ENCODE peak calls at places on chromosomes 6 and 20, in seven cellular contexts. One of them, this sample, is unnamed.
A peak's percentile ranks its signal among the peaks of the same experiment; 100 is the strongest.

GRCh38 chr6:21756487-21756886 is 162.9 kb downstream of the SOX4 start:
- DNase-seq in stimulated activated CD8-positive, alpha-beta memory T cell treated with anti-CD3 and anti-CD28 coated beads, Interleukin-7, amount 100 ng/mL, for 1 hour: no peak
- DNase-seq in right lobe of liver: no peak
- DNase-seq in psoas muscle: no peak
- DNase-seq in mesendoderm: no peak
- DNase-seq in NCI-H1694: no peak
- DNase-seq in stimulated activated CD4-positive, alpha-beta T cell treated with anti-CD3 and anti-CD28 coated beads, Interleukin-1b, Interleukin-23, amount 100 ng/mL, for 4 hours: no peak
- DNase-seq in this sample: no peak

GRCh38 chr20:26209171-26209941 is 512.7 kb upstream of the ZNF337 start:
- DNase-seq in stimulated activated CD8-positive, alpha-beta memory T cell treated with anti-CD3 and anti-CD28 coated beads, Interleukin-7, amount 100 ng/mL, for 1 hour: no peak
- DNase-seq in right lobe of liver: peak; percentile 44
- DNase-seq in psoas muscle: peak; percentile 7
- DNase-seq in mesendoderm: peak; percentile 22
- DNase-seq in NCI-H1694: no peak
- DNase-seq in stimulated activated CD4-positive, alpha-beta T cell treated with anti-CD3 and anti-CD28 coated beads, Interleukin-1b, Interleukin-23, amount 100 ng/mL, for 4 hours: peak; percentile 6
- DNase-seq in this sample: peak; percentile 4

GRCh38 chr6:33949877-33950831 is 146.4 kb upstream of the MLN start:
- DNase-seq in stimulated activated CD8-positive, alpha-beta memory T cell treated with anti-CD3 and anti-CD28 coated beads, Interleukin-7, amount 100 ng/mL, for 1 hour: no peak
- DNase-seq in right lobe of liver: no peak
- DNase-seq in psoas muscle: no peak
- DNase-seq in mesendoderm: peak; percentile 79
- DNase-seq in NCI-H1694: no peak
- DNase-seq in stimulated activated CD4-positive, alpha-beta T cell treated with anti-CD3 and anti-CD28 coated beads, Interleukin-1b, Interleukin-23, amount 100 ng/mL, for 4 hours: no peak
- DNase-seq in this sample: no peak

GRCh38 chr6:82183642-82184282 is 63.8 kb downstream of the IBTK start:
- DNase-seq in stimulated activated CD8-positive, alpha-beta memory T cell treated with anti-CD3 and anti-CD28 coated beads, Interleukin-7, amount 100 ng/mL, for 1 hour: no peak
- DNase-seq in right lobe of liver: no peak
- DNase-seq in psoas muscle: no peak
- DNase-seq in mesendoderm: no peak
- DNase-seq in NCI-H1694: no peak
- DNase-seq in stimulated activated CD4-positive, alpha-beta T cell treated with anti-CD3 and anti-CD28 coated beads, Interleukin-1b, Interleukin-23, amount 100 ng/mL, for 4 hours: no peak
- DNase-seq in this sample: no peak

GRCh38 chr6:44512868-44513641 is 125.5 kb downstream of the CDC5L start:
- DNase-seq in stimulated activated CD8-positive, alpha-beta memory T cell treated with anti-CD3 and anti-CD28 coated beads, Interleukin-7, amount 100 ng/mL, for 1 hour: no peak
- DNase-seq in right lobe of liver: no peak
- DNase-seq in psoas muscle: no peak
- DNase-seq in mesendoderm: no peak
- DNase-seq in NCI-H1694: no peak
- DNase-seq in stimulated activated CD4-positive, alpha-beta T cell treated with anti-CD3 and anti-CD28 coated beads, Interleukin-1b, Interleukin-23, amount 100 ng/mL, for 4 hours: no peak
- DNase-seq in this sample: no peak

GRCh38 chr6:150079604-150080003 is 10.7 kb upstream of the ULBP3 start:
- DNase-seq in stimulated activated CD8-positive, alpha-beta memory T cell treated with anti-CD3 and anti-CD28 coated beads, Interleukin-7, amount 100 ng/mL, for 1 hour: no peak
- DNase-seq in right lobe of liver: no peak
- DNase-seq in psoas muscle: no peak
- DNase-seq in mesendoderm: peak; percentile 82
- DNase-seq in NCI-H1694: no peak
- DNase-seq in stimulated activated CD4-positive, alpha-beta T cell treated with anti-CD3 and anti-CD28 coated beads, Interleukin-1b, Interleukin-23, amount 100 ng/mL, for 4 hours: no peak
- DNase-seq in this sample: no peak

GRCh38 chr6:81933648-81934047 is 181.2 kb upstream of the TENT5A start:
- DNase-seq in stimulated activated CD8-positive, alpha-beta memory T cell treated with anti-CD3 and anti-CD28 coated beads, Interleukin-7, amount 100 ng/mL, for 1 hour: no peak
- DNase-seq in right lobe of liver: no peak
- DNase-seq in psoas muscle: no peak
- DNase-seq in mesendoderm: no peak
- DNase-seq in NCI-H1694: no peak
- DNase-seq in stimulated activated CD4-positive, alpha-beta T cell treated with anti-CD3 and anti-CD28 coated beads, Interleukin-1b, Interleukin-23, amount 100 ng/mL, for 4 hours: no peak
- DNase-seq in this sample: no peak

GRCh38 chr6:29813809-29814208 is 13.8 kb upstream of the HLA-G start:
- DNase-seq in stimulated activated CD8-positive, alpha-beta memory T cell treated with anti-CD3 and anti-CD28 coated beads, Interleukin-7, amount 100 ng/mL, for 1 hour: no peak
- DNase-seq in right lobe of liver: no peak
- DNase-seq in psoas muscle: no peak
- DNase-seq in mesendoderm: no peak
- DNase-seq in NCI-H1694: no peak
- DNase-seq in stimulated activated CD4-positive, alpha-beta T cell treated with anti-CD3 and anti-CD28 coated beads, Interleukin-1b, Interleukin-23, amount 100 ng/mL, for 4 hours: no peak
- DNase-seq in this sample: no peak

GRCh38 chr20:18272451-18272850 is 15.9 kb upstream of the ZNF133 start:
- DNase-seq in stimulated activated CD8-positive, alpha-beta memory T cell treated with anti-CD3 and anti-CD28 coated beads, Interleukin-7, amount 100 ng/mL, for 1 hour: no peak
- DNase-seq in right lobe of liver: no peak
- DNase-seq in psoas muscle: peak; percentile 18
- DNase-seq in mesendoderm: peak; percentile 48
- DNase-seq in NCI-H1694: no peak
- DNase-seq in stimulated activated CD4-positive, alpha-beta T cell treated with anti-CD3 and anti-CD28 coated beads, Interleukin-1b, Interleukin-23, amount 100 ng/mL, for 4 hours: no peak
- DNase-seq in this sample: no peak

GRCh38 chr6:148854992-148855391 is 108.2 kb downstream of the UST start:
- DNase-seq in stimulated activated CD8-positive, alpha-beta memory T cell treated with anti-CD3 and anti-CD28 coated beads, Interleukin-7, amount 100 ng/mL, for 1 hour: no peak
- DNase-seq in right lobe of liver: no peak
- DNase-seq in psoas muscle: no peak
- DNase-seq in mesendoderm: peak; percentile 94
- DNase-seq in NCI-H1694: no peak
- DNase-seq in stimulated activated CD4-positive, alpha-beta T cell treated with anti-CD3 and anti-CD28 coated beads, Interleukin-1b, Interleukin-23, amount 100 ng/mL, for 4 hours: no peak
- DNase-seq in this sample: no peak

GRCh38 chr20:62704341-62704948 is 4.2 kb upstream of the NTSR1 start:
- DNase-seq in stimulated activated CD8-positive, alpha-beta memory T cell treated with anti-CD3 and anti-CD28 coated beads, Interleukin-7, amount 100 ng/mL, for 1 hour: no peak
- DNase-seq in right lobe of liver: peak; percentile 58
- DNase-seq in psoas muscle: peak; percentile 79
- DNase-seq in mesendoderm: no peak
- DNase-seq in NCI-H1694: peak; percentile 88
- DNase-seq in stimulated activated CD4-positive, alpha-beta T cell treated with anti-CD3 and anti-CD28 coated beads, Interleukin-1b, Interleukin-23, amount 100 ng/mL, for 4 hours: no peak
- DNase-seq in this sample: no peak

GRCh38 chr6:136526196-136526930 is 23.9 kb downstream of the MAP7 start:
- DNase-seq in stimulated activated CD8-positive, alpha-beta memory T cell treated with anti-CD3 and anti-CD28 coated beads, Interleukin-7, amount 100 ng/mL, for 1 hour: no peak
- DNase-seq in right lobe of liver: peak; percentile 62
- DNase-seq in psoas muscle: peak; percentile 30
- DNase-seq in mesendoderm: peak; percentile 92
- DNase-seq in NCI-H1694: peak; percentile 60
- DNase-seq in stimulated activated CD4-positive, alpha-beta T cell treated with anti-CD3 and anti-CD28 coated beads, Interleukin-1b, Interleukin-23, amount 100 ng/mL, for 4 hours: no peak
- DNase-seq in this sample: no peak

GRCh38 chr6:21987501-21987957 is 309.3 kb downstream of the PRL start:
- DNase-seq in stimulated activated CD8-positive, alpha-beta memory T cell treated with anti-CD3 and anti-CD28 coated beads, Interleukin-7, amount 100 ng/mL, for 1 hour: no peak
- DNase-seq in right lobe of liver: peak; percentile 54
- DNase-seq in psoas muscle: peak; percentile 58
- DNase-seq in mesendoderm: peak; percentile 83
- DNase-seq in NCI-H1694: no peak
- DNase-seq in stimulated activated CD4-positive, alpha-beta T cell treated with anti-CD3 and anti-CD28 coated beads, Interleukin-1b, Interleukin-23, amount 100 ng/mL, for 4 hours: no peak
- DNase-seq in this sample: no peak

GRCh38 chr6:33771342-33772113 is 17.4 kb downstream of the LEMD2 start:
- DNase-seq in stimulated activated CD8-positive, alpha-beta memory T cell treated with anti-CD3 and anti-CD28 coated beads, Interleukin-7, amount 100 ng/mL, for 1 hour: peak; percentile 23
- DNase-seq in right lobe of liver: peak; percentile 75
- DNase-seq in psoas muscle: peak; percentile 77
- DNase-seq in mesendoderm: peak; percentile 96
- DNase-seq in NCI-H1694: peak; percentile 44
- DNase-seq in stimulated activated CD4-positive, alpha-beta T cell treated with anti-CD3 and anti-CD28 coated beads, Interleukin-1b, Interleukin-23, amount 100 ng/mL, for 4 hours: peak; percentile 62
- DNase-seq in this sample: peak; percentile 30

GRCh38 chr6:163782436-163783003 is 368.0 kb downstream of the QKI start:
- DNase-seq in stimulated activated CD8-positive, alpha-beta memory T cell treated with anti-CD3 and anti-CD28 coated beads, Interleukin-7, amount 100 ng/mL, for 1 hour: no peak
- DNase-seq in right lobe of liver: no peak
- DNase-seq in psoas muscle: no peak
- DNase-seq in mesendoderm: peak; percentile 27
- DNase-seq in NCI-H1694: no peak
- DNase-seq in stimulated activated CD4-positive, alpha-beta T cell treated with anti-CD3 and anti-CD28 coated beads, Interleukin-1b, Interleukin-23, amount 100 ng/mL, for 4 hours: no peak
- DNase-seq in this sample: no peak

GRCh38 chr6:67265996-67266768 is 1368.9 kb upstream of the ADGRB3 start:
- DNase-seq in stimulated activated CD8-positive, alpha-beta memory T cell treated with anti-CD3 and anti-CD28 coated beads, Interleukin-7, amount 100 ng/mL, for 1 hour: no peak
- DNase-seq in right lobe of liver: no peak
- DNase-seq in psoas muscle: no peak
- DNase-seq in mesendoderm: peak; percentile 10
- DNase-seq in NCI-H1694: no peak
- DNase-seq in stimulated activated CD4-positive, alpha-beta T cell treated with anti-CD3 and anti-CD28 coated beads, Interleukin-1b, Interleukin-23, amount 100 ng/mL, for 4 hours: no peak
- DNase-seq in this sample: no peak

GRCh38 chr6:128508588-128509296 is 11.7 kb downstream of the PTPRK start:
- DNase-seq in stimulated activated CD8-positive, alpha-beta memory T cell treated with anti-CD3 and anti-CD28 coated beads, Interleukin-7, amount 100 ng/mL, for 1 hour: no peak
- DNase-seq in right lobe of liver: no peak
- DNase-seq in psoas muscle: no peak
- DNase-seq in mesendoderm: no peak
- DNase-seq in NCI-H1694: no peak
- DNase-seq in stimulated activated CD4-positive, alpha-beta T cell treated with anti-CD3 and anti-CD28 coated beads, Interleukin-1b, Interleukin-23, amount 100 ng/mL, for 4 hours: no peak
- DNase-seq in this sample: no peak

GRCh38 chr6:83176256-83176655 is 16.8 kb downstream of the PGM3 start:
- DNase-seq in stimulated activated CD8-positive, alpha-beta memory T cell treated with anti-CD3 and anti-CD28 coated beads, Interleukin-7, amount 100 ng/mL, for 1 hour: no peak
- DNase-seq in right lobe of liver: no peak
- DNase-seq in psoas muscle: no peak
- DNase-seq in mesendoderm: no peak
- DNase-seq in NCI-H1694: no peak
- DNase-seq in stimulated activated CD4-positive, alpha-beta T cell treated with anti-CD3 and anti-CD28 coated beads, Interleukin-1b, Interleukin-23, amount 100 ng/mL, for 4 hours: no peak
- DNase-seq in this sample: no peak

GRCh38 chr20:25859649-25860530 is 163.2 kb upstream of the ZNF337 start:
- DNase-seq in stimulated activated CD8-positive, alpha-beta memory T cell treated with anti-CD3 and anti-CD28 coated beads, Interleukin-7, amount 100 ng/mL, for 1 hour: peak; percentile 24
- DNase-seq in right lobe of liver: peak; percentile 74
- DNase-seq in psoas muscle: peak; percentile 78
- DNase-seq in mesendoderm: peak; percentile 60
- DNase-seq in NCI-H1694: peak; percentile 34
- DNase-seq in stimulated activated CD4-positive, alpha-beta T cell treated with anti-CD3 and anti-CD28 coated beads, Interleukin-1b, Interleukin-23, amount 100 ng/mL, for 4 hours: peak; percentile 76
- DNase-seq in this sample: no peak

GRCh38 chr6:149044394-149044965 is 273.0 kb upstream of the TAB2 start:
- DNase-seq in stimulated activated CD8-positive, alpha-beta memory T cell treated with anti-CD3 and anti-CD28 coated beads, Interleukin-7, amount 100 ng/mL, for 1 hour: no peak
- DNase-seq in right lobe of liver: no peak
- DNase-seq in psoas muscle: no peak
- DNase-seq in mesendoderm: no peak
- DNase-seq in NCI-H1694: no peak
- DNase-seq in stimulated activated CD4-positive, alpha-beta T cell treated with anti-CD3 and anti-CD28 coated beads, Interleukin-1b, Interleukin-23, amount 100 ng/mL, for 4 hours: no peak
- DNase-seq in this sample: no peak

GRCh38 chr20:22686097-22686496 is 101.7 kb upstream of the FOXA2 start:
- DNase-seq in stimulated activated CD8-positive, alpha-beta memory T cell treated with anti-CD3 and anti-CD28 coated beads, Interleukin-7, amount 100 ng/mL, for 1 hour: no peak
- DNase-seq in right lobe of liver: peak; percentile 65
- DNase-seq in psoas muscle: peak; percentile 45
- DNase-seq in mesendoderm: peak; percentile 86
- DNase-seq in NCI-H1694: no peak
- DNase-seq in stimulated activated CD4-positive, alpha-beta T cell treated with anti-CD3 and anti-CD28 coated beads, Interleukin-1b, Interleukin-23, amount 100 ng/mL, for 4 hours: no peak
- DNase-seq in this sample: no peak

GRCh38 chr6:455006-455585 is 63.5 kb downstream of the IRF4 start:
- DNase-seq in stimulated activated CD8-positive, alpha-beta memory T cell treated with anti-CD3 and anti-CD28 coated beads, Interleukin-7, amount 100 ng/mL, for 1 hour: no peak
- DNase-seq in right lobe of liver: no peak
- DNase-seq in psoas muscle: no peak
- DNase-seq in mesendoderm: no peak
- DNase-seq in NCI-H1694: no peak
- DNase-seq in stimulated activated CD4-positive, alpha-beta T cell treated with anti-CD3 and anti-CD28 coated beads, Interleukin-1b, Interleukin-23, amount 100 ng/mL, for 4 hours: no peak
- DNase-seq in this sample: no peak

GRCh38 chr20:4260102-4260501 is 244.7 kb upstream of the RNF24 start:
- DNase-seq in stimulated activated CD8-positive, alpha-beta memory T cell treated with anti-CD3 and anti-CD28 coated beads, Interleukin-7, amount 100 ng/mL, for 1 hour: no peak
- DNase-seq in right lobe of liver: no peak
- DNase-seq in psoas muscle: no peak
- DNase-seq in mesendoderm: no peak
- DNase-seq in NCI-H1694: no peak
- DNase-seq in stimulated activated CD4-positive, alpha-beta T cell treated with anti-CD3 and anti-CD28 coated beads, Interleukin-1b, Interleukin-23, amount 100 ng/mL, for 4 hours: no peak
- DNase-seq in this sample: no peak

GRCh38 chr20:4787069-4787468 is 65.4 kb downstream of the PRND start:
- DNase-seq in stimulated activated CD8-positive, alpha-beta memory T cell treated with anti-CD3 and anti-CD28 coated beads, Interleukin-7, amount 100 ng/mL, for 1 hour: no peak
- DNase-seq in right lobe of liver: no peak
- DNase-seq in psoas muscle: no peak
- DNase-seq in mesendoderm: no peak
- DNase-seq in NCI-H1694: no peak
- DNase-seq in stimulated activated CD4-positive, alpha-beta T cell treated with anti-CD3 and anti-CD28 coated beads, Interleukin-1b, Interleukin-23, amount 100 ng/mL, for 4 hours: no peak
- DNase-seq in this sample: no peak

GRCh38 chr6:3732345-3733141 is 19.0 kb downstream of the PXDC1 start:
- DNase-seq in stimulated activated CD8-positive, alpha-beta memory T cell treated with anti-CD3 and anti-CD28 coated beads, Interleukin-7, amount 100 ng/mL, for 1 hour: peak; percentile 24
- DNase-seq in right lobe of liver: peak; percentile 81
- DNase-seq in psoas muscle: peak; percentile 77
- DNase-seq in mesendoderm: peak; percentile 67
- DNase-seq in NCI-H1694: peak; percentile 6
- DNase-seq in stimulated activated CD4-positive, alpha-beta T cell treated with anti-CD3 and anti-CD28 coated beads, Interleukin-1b, Interleukin-23, amount 100 ng/mL, for 4 hours: peak; percentile 57
- DNase-seq in this sample: peak; percentile 49

GRCh38 chr6:15266423-15266996 is 20.6 kb downstream of the JARID2 start:
- DNase-seq in stimulated activated CD8-positive, alpha-beta memory T cell treated with anti-CD3 and anti-CD28 coated beads, Interleukin-7, amount 100 ng/mL, for 1 hour: no peak
- DNase-seq in right lobe of liver: no peak
- DNase-seq in psoas muscle: no peak
- DNase-seq in mesendoderm: peak; percentile 81
- DNase-seq in NCI-H1694: no peak
- DNase-seq in stimulated activated CD4-positive, alpha-beta T cell treated with anti-CD3 and anti-CD28 coated beads, Interleukin-1b, Interleukin-23, amount 100 ng/mL, for 4 hours: no peak
- DNase-seq in this sample: no peak

GRCh38 chr6:26576929-26577719 is 19.6 kb upstream of the ABT1 start:
- DNase-seq in stimulated activated CD8-positive, alpha-beta memory T cell treated with anti-CD3 and anti-CD28 coated beads, Interleukin-7, amount 100 ng/mL, for 1 hour: no peak
- DNase-seq in right lobe of liver: no peak
- DNase-seq in psoas muscle: no peak
- DNase-seq in mesendoderm: peak; percentile 93
- DNase-seq in NCI-H1694: peak; percentile 33
- DNase-seq in stimulated activated CD4-positive, alpha-beta T cell treated with anti-CD3 and anti-CD28 coated beads, Interleukin-1b, Interleukin-23, amount 100 ng/mL, for 4 hours: peak; percentile 68
- DNase-seq in this sample: peak; percentile 36

GRCh38 chr6:56513631-56514030 is 129.1 kb downstream of the DST start:
- DNase-seq in stimulated activated CD8-positive, alpha-beta memory T cell treated with anti-CD3 and anti-CD28 coated beads, Interleukin-7, amount 100 ng/mL, for 1 hour: no peak
- DNase-seq in right lobe of liver: no peak
- DNase-seq in psoas muscle: no peak
- DNase-seq in mesendoderm: no peak
- DNase-seq in NCI-H1694: no peak
- DNase-seq in stimulated activated CD4-positive, alpha-beta T cell treated with anti-CD3 and anti-CD28 coated beads, Interleukin-1b, Interleukin-23, amount 100 ng/mL, for 4 hours: no peak
- DNase-seq in this sample: no peak

GRCh38 chr6:91428953-91429560 is 842.2 kb upstream of the MAP3K7 start:
- DNase-seq in stimulated activated CD8-positive, alpha-beta memory T cell treated with anti-CD3 and anti-CD28 coated beads, Interleukin-7, amount 100 ng/mL, for 1 hour: no peak
- DNase-seq in right lobe of liver: no peak
- DNase-seq in psoas muscle: no peak
- DNase-seq in mesendoderm: no peak
- DNase-seq in NCI-H1694: no peak
- DNase-seq in stimulated activated CD4-positive, alpha-beta T cell treated with anti-CD3 and anti-CD28 coated beads, Interleukin-1b, Interleukin-23, amount 100 ng/mL, for 4 hours: no peak
- DNase-seq in this sample: no peak

GRCh38 chr6:110432285-110432899 is 17.0 kb upstream of the DDO start:
- DNase-seq in stimulated activated CD8-positive, alpha-beta memory T cell treated with anti-CD3 and anti-CD28 coated beads, Interleukin-7, amount 100 ng/mL, for 1 hour: no peak
- DNase-seq in right lobe of liver: no peak
- DNase-seq in psoas muscle: no peak
- DNase-seq in mesendoderm: no peak
- DNase-seq in NCI-H1694: no peak
- DNase-seq in stimulated activated CD4-positive, alpha-beta T cell treated with anti-CD3 and anti-CD28 coated beads, Interleukin-1b, Interleukin-23, amount 100 ng/mL, for 4 hours: no peak
- DNase-seq in this sample: no peak

GRCh38 chr6:108606130-108606797 is 45.5 kb downstream of the FOXO3 start:
- DNase-seq in stimulated activated CD8-positive, alpha-beta memory T cell treated with anti-CD3 and anti-CD28 coated beads, Interleukin-7, amount 100 ng/mL, for 1 hour: no peak
- DNase-seq in right lobe of liver: no peak
- DNase-seq in psoas muscle: no peak
- DNase-seq in mesendoderm: no peak
- DNase-seq in NCI-H1694: no peak
- DNase-seq in stimulated activated CD4-positive, alpha-beta T cell treated with anti-CD3 and anti-CD28 coated beads, Interleukin-1b, Interleukin-23, amount 100 ng/mL, for 4 hours: no peak
- DNase-seq in this sample: no peak

GRCh38 chr20:34324541-34324940 is 21.4 kb upstream of the AHCY start:
- DNase-seq in stimulated activated CD8-positive, alpha-beta memory T cell treated with anti-CD3 and anti-CD28 coated beads, Interleukin-7, amount 100 ng/mL, for 1 hour: no peak
- DNase-seq in right lobe of liver: no peak
- DNase-seq in psoas muscle: no peak
- DNase-seq in mesendoderm: peak; percentile 83
- DNase-seq in NCI-H1694: no peak
- DNase-seq in stimulated activated CD4-positive, alpha-beta T cell treated with anti-CD3 and anti-CD28 coated beads, Interleukin-1b, Interleukin-23, amount 100 ng/mL, for 4 hours: no peak
- DNase-seq in this sample: no peak

GRCh38 chr20:64038579-64039292 is 2.8 kb downstream of the C20orf204 start:
- DNase-seq in stimulated activated CD8-positive, alpha-beta memory T cell treated with anti-CD3 and anti-CD28 coated beads, Interleukin-7, amount 100 ng/mL, for 1 hour: peak; percentile 51
- DNase-seq in right lobe of liver: peak; percentile 85
- DNase-seq in psoas muscle: peak; percentile 73
- DNase-seq in mesendoderm: peak; percentile 78
- DNase-seq in NCI-H1694: peak; percentile 26
- DNase-seq in stimulated activated CD4-positive, alpha-beta T cell treated with anti-CD3 and anti-CD28 coated beads, Interleukin-1b, Interleukin-23, amount 100 ng/mL, for 4 hours: peak; percentile 75
- DNase-seq in this sample: peak; percentile 67

GRCh38 chr6:47072667-47073066 is 30.5 kb upstream of the ADGRF1 start:
- DNase-seq in stimulated activated CD8-positive, alpha-beta memory T cell treated with anti-CD3 and anti-CD28 coated beads, Interleukin-7, amount 100 ng/mL, for 1 hour: no peak
- DNase-seq in right lobe of liver: no peak
- DNase-seq in psoas muscle: no peak
- DNase-seq in mesendoderm: no peak
- DNase-seq in NCI-H1694: no peak
- DNase-seq in stimulated activated CD4-positive, alpha-beta T cell treated with anti-CD3 and anti-CD28 coated beads, Interleukin-1b, Interleukin-23, amount 100 ng/mL, for 4 hours: no peak
- DNase-seq in this sample: no peak

GRCh38 chr20:60040471-60041162 is 82.4 kb downstream of the CDH26 start:
- DNase-seq in stimulated activated CD8-positive, alpha-beta memory T cell treated with anti-CD3 and anti-CD28 coated beads, Interleukin-7, amount 100 ng/mL, for 1 hour: no peak
- DNase-seq in right lobe of liver: no peak
- DNase-seq in psoas muscle: no peak
- DNase-seq in mesendoderm: no peak
- DNase-seq in NCI-H1694: no peak
- DNase-seq in stimulated activated CD4-positive, alpha-beta T cell treated with anti-CD3 and anti-CD28 coated beads, Interleukin-1b, Interleukin-23, amount 100 ng/mL, for 4 hours: no peak
- DNase-seq in this sample: no peak

This sample was measured in activated T-helper 1 cell treated with anti-CD3 and anti-CD28 coated beads, Interleukin-2, amount 50 U/mL, for 16 hours.